ENCODE peak calls at places on chromosomes 16 and 17, in six cellular contexts. I is naive thymus-derived CD4-positive, alpha-beta T cell; B is prostate gland; C is fibroblast of lung; T is psoas muscle; G is mesendoderm. O is an unnamed sample. For H3K27me3 and H3K4me1, the result is how much of the 10 kb centered on the place peaks cover.

GRCh38 chr16:71658771-71659170 is 32.8 kb downstream of the MARVELD3 start:
- DNase-seq in I (no peak), B (no peak), C (no peak), T (no peak), G (no peak), O (no peak)

GRCh38 chr16:69276143-69277115 is 34.7 kb upstream of the VPS4A start:
- DNase-seq in I (no peak), B (no peak), C (peak), T (peak), G (no peak), O (no peak)

GRCh38 chr17:73011016-73011486 is 81.4 kb downstream of the SLC39A11 start:
- DNase-seq in I (no peak), B (no peak), C (no peak), T (no peak), G (no peak), O (no peak)

GRCh38 chr16:9053006-9053601 is 38.3 kb upstream of the HAPSTR1 start:
- DNase-seq in I (no peak), B (no peak), C (peak), T (peak), G (peak), O (peak)

GRCh38 chr16:72658888-72659717 is 388.8 kb downstream of the ZFHX3 start:
- DNase-seq in I (no peak), B (no peak), C (peak), T (no peak), G (no peak), O (no peak)

GRCh38 chr17:69524854-69525253 is 110.4 kb downstream of the MAP2K6 start:
- DNase-seq in I (no peak), B (no peak), C (no peak), T (no peak), G (no peak), O (no peak)

GRCh38 chr17:50045154-50045553 is 10.8 kb upstream of the ITGA3 start:
- DNase-seq in I (no peak), B (no peak), C (no peak), T (no peak), G (no peak), O (no peak)

GRCh38 chr16:84526794-84527485 is 22.5 kb upstream of the MEAK7 start:
- DNase-seq in I (no peak), B (peak), C (peak), T (peak), G (no peak), O (no peak)

GRCh38 chr17:28925912-28926365 is 23.1 kb upstream of the DHRS13 start:
- DNase-seq in I (peak), B (no peak), C (peak), T (no peak), G (no peak), O (no peak)

GRCh38 chr17:68580236-68580903 is 20.8 kb downstream of the FAM20A start:
- DNase-seq in I (no peak), B (no peak), C (peak), T (peak), G (no peak), O (no peak)

GRCh38 chr17:56710986-56711385 is 117.5 kb downstream of the NOG start:
- DNase-seq in I (no peak), B (no peak), C (no peak), T (peak), G (peak), O (no peak)

GRCh38 chr16:84726670-84727467 is 27.1 kb downstream of the USP10 start:
- DNase-seq in I (no peak), B (no peak), C (no peak), T (no peak), G (no peak), O (no peak)

GRCh38 chr16:66569131-66569530 is 2.9 kb downstream of the CMTM1 start:
- DNase-seq in I (no peak), B (no peak), C (peak), T (no peak), G (no peak), O (no peak)

GRCh38 chr16:80733366-80733901 is 71.0 kb downstream of the CDYL2 start:
- DNase-seq in I (no peak), B (peak), C (no peak), T (no peak), G (no peak), O (no peak)

GRCh38 chr17:27630607-27631408 is at the start of gene LGALS9:
- DNase-seq in I (peak), B (no peak), C (peak), T (no peak), G (no peak), O (no peak)

GRCh38 chr17:4082136-4082924 is 60.5 kb downstream of the ZZEF1 start:
- DNase-seq in I (no peak), B (no peak), C (no peak), T (no peak), G (no peak), O (no peak)

GRCh38 chr17:63696381-63696961 is 3.5 kb downstream of the LIMD2 start:
- DNase-seq in I (peak), B (no peak), C (no peak), T (no peak), G (peak), O (no peak)

GRCh38 chr17:2964831-2965230 is 98.6 kb downstream of the OR1D5 start:
- DNase-seq in I (no peak), B (no peak), C (no peak), T (no peak), G (peak), O (no peak)

GRCh38 chr17:57562231-57562630 is 182.9 kb downstream of the CCDC182 start:
- DNase-seq in I (no peak), B (no peak), C (no peak), T (no peak), G (no peak), O (no peak)

GRCh38 chr16:2288701-2289100 is 20.8 kb upstream of the RNPS1 start:
- DNase-seq in I (no peak), B (no peak), C (no peak), T (no peak), G (no peak), O (no peak)

GRCh38 chr17:8076502-8077266 is 10.8 kb downstream of the ALOX12B start:
- DNase-seq in I (no peak), B (no peak), C (no peak), T (no peak), G (no peak), O (no peak)
- H3K27me3 ChIP-seq in I (under half), B (under half), C (half or more), T (under half), G (under half), O (under half)

DNA sequence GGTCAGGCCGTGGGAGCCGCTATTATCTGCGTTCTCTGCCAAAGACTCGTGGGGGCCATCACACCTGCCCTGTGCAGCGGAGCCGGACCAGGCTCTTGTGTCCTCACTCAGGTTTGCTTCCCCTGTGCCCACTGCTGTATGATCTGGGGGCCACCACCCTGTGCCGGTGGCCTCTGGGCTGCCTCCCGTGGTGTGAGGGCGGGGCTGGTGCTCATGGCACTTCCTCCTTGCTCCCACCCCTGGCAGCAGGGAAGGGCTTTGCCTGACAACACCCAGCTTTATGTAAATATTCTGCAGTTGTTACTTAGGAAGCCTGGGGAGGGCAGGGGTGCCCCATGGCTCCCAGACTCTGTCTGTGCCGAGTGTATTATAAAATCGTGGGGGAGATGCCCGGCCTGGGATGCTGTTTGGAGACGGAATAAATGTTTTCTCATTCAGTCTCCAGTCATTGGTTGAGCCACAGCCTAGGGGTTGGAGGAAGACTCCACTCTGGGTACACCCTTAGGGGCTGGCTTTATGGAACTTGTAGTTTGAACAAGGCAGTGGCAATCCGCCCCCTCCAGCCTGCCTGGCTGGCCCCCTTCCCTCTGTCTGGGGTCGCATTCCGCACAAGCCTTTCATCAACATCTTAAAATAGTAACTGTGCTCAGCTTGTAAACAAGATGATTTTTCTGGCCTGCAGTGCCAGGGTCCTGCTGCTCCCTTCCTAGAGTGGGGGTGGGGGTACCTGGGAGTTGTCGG is 4.1 kb downstream of the SYNGR2 start:
- DNase-seq in I (no peak), B (no peak), C (no peak), T (peak), G (no peak), O (no peak)
- H3K27ac ChIP-seq in I (peak), B (peak), C (no peak), T (peak), G (no peak), O (no peak)

GRCh38 chr16:89921131-89921698 is 1.9 kb upstream of the TUBB3 start:
- DNase-seq in I (no peak), B (no peak), C (no peak), T (no peak), G (peak), O (no peak)

GRCh38 chr16:89917773-89918452 is 749 bp upstream of the MC1R start:
- DNase-seq in I (peak), B (peak), C (peak), T (peak), G (peak), O (no peak)

GRCh38 chr16:89920723-89921122 is 2.1 kb downstream of the MC1R start:
- DNase-seq in I (no peak), B (no peak), C (peak), T (no peak), G (no peak), O (no peak)

GRCh38 chr16:89918453-89919347 is at the start of gene MC1R:
- DNase-seq in I (no peak), B (no peak), C (peak), T (no peak), G (peak), O (no peak)

DNA sequence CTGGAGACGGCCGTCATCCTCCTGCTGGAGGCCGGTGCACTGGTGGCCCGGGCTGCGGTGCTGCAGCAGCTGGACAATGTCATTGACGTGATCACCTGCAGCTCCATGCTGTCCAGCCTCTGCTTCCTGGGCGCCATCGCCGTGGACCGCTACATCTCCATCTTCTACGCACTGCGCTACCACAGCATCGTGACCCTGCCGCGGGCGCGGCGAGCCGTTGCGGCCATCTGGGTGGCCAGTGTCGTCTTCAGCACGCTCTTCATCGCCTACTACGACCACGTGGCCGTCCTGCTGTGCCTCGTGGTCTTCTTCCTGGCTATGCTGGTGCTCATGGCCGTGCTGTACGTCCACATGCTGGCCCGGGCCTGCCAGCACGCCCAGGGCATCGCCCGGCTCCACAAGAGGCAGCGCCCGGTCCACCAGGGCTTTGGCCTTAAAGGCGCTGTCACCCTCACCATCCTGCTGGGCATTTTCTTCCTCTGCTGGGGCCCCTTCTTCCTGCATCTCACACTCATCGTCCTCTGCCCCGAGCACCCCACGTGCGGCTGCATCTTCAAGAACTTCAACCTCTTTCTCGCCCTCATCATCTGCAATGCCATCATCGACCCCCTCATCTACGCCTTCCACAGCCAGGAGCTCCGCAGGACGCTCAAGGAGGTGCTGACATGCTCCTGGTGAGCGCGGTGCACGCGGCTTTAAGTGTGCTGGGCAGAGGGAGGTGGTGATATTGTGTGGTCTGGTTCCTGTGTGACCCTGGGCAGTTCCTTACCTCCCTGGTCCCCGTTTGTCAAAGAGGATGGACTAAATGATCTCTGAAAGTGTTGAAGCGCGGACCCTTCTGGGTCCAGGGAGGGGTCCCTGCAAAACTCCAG is 1.1 kb downstream of the MC1R start:
- DNase-seq in I (no peak), B (no peak), C (no peak), T (no peak), G (no peak), O (no peak)
- H3K4me1 ChIP-seq in I (under half), B (under half), C (under half), T (under half), G (under half), O (under half)

DNA sequence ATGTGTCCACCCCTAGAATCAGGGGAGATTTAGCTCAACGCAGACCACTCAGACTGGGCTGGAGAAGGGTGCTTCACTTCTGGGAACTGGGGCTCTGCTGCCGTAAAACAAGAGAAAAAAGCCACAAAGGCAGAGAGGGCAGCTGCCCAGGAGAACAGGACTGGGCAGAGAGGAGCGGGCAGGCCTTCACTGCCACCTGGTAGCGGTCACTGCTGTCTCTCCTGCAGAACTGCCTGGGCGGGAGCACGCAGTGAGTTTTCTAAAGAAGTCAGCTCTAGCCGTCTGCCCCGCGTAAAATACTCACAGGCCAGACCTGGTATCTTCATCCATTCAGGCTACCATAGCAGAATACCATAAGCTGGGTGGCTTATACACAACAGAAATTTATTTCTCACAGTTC is 103.8 kb downstream of the AMFR start:
- DNase-seq in I (no peak), B (no peak), C (no peak), T (no peak), G (no peak), O (no peak)
- H3K27me3 ChIP-seq in I (under half), B (under half), C (under half), T (under half), G (under half), O (under half)

GRCh38 chr17:81489012-81489968 is 23.3 kb downstream of the ACTG1 start:
- DNase-seq in I (no peak), B (no peak), C (no peak), T (no peak), G (no peak), O (no peak)

GRCh38 chr17:81489986-81490598 is 22.5 kb downstream of the ACTG1 start:
- DNase-seq in I (no peak), B (no peak), C (no peak), T (no peak), G (no peak), O (no peak)

GRCh38 chr17:81487089-81487486 is 25.5 kb downstream of the ACTG1 start:
- DNase-seq in I (no peak), B (no peak), C (no peak), T (no peak), G (no peak), O (no peak)

GRCh38 chr17:81487487-81488275 is 24.9 kb downstream of the ACTG1 start:
- DNase-seq in I (peak), B (peak), C (peak), T (peak), G (peak), O (no peak)

DNA sequence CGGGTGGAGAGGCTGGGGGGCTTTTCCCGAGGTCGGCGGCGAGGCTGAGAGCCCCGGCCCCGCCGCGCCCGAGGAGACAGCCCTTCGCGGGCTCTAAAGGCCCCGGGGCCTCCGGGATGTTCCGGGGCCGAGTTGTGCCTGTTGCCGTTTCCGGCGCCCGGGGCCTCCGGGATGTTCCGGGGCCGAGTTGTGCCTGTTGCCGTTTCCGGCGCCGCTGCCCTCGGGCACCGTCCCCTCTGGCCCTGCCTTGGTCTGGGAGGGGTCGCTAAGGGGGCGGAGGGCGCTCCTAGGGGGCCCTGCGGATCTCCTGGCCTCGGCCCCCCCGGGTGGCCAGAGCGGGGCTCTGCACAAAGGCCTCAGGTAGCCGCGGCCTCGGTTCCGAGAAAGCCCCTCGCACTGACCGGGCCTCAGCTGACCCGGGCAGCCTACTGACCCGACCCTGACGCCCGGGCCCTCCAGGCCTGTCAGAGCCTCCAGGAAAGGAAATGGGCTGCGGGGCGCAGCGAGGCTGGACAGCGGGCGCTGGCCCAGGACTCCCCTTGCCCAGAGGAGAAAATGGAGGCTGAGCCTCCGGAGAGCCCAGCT is 24.2 kb downstream of the ACTG1 start:
- DNase-seq in I (no peak), B (no peak), C (no peak), T (peak), G (no peak), O (no peak)
- H3K27ac ChIP-seq in I (peak), B (peak), C (peak), T (peak), G (peak), O (no peak)